ENCODE peak calls at places on chromosomes 13 and 19, in four cellular contexts. O, K, B and H are unnamed samples.

GRCh38 chr19:46271488-46272197 is 25.2 kb upstream of the HIF3A start:
- DNase-seq in O (no peak), K (no peak), B (no peak), H (no peak)

GRCh38 chr19:4103073-4103418 is 20.9 kb downstream of the MAP2K2 start:
- DNase-seq in O (no peak), B (no peak), K (no peak), H (no peak)

GRCh38 chr19:23804676-23805075 is 46.0 kb upstream of the ZNF681 start:
- DNase-seq in O (no peak), K (no peak), B (no peak), H (no peak)

GRCh38 chr19:6071103-6071485 is 39.2 kb downstream of the RFX2 start:
- DNase-seq in K (no peak), O (no peak), B (no peak), H (no peak)

GRCh38 chr19:49692102-49692599 is 1.2 kb downstream of the CPT1C start:
- DNase-seq in B (no peak), O (peak), K (no peak), H (no peak)

GRCh38 chr13:73387318-73387717 is 328.5 kb downstream of the KLF5 start:
- DNase-seq in O (no peak), K (no peak), B (no peak), H (no peak)

GRCh38 chr19:54465367-54466109 is 2.0 kb upstream of the LENG9 start:
- DNase-seq in B (no peak), K (no peak), O (no peak), H (no peak)

GRCh38 chr13:21138561-21138960 is 37.8 kb downstream of the SKA3 start:
- DNase-seq in O (no peak), K (no peak), B (no peak), H (no peak)

GRCh38 chr13:37905736-37906135 is 36.2 kb upstream of the TRPC4 start:
- DNase-seq in B (no peak), O (no peak), K (no peak), H (no peak)

GRCh38 chr13:114144606-114145244 is 12.3 kb upstream of the RASA3 start:
- DNase-seq in K (no peak), B (no peak), O (no peak), H (no peak)

GRCh38 chr19:7199613-7200533 is 94.3 kb downstream of the INSR start:
- DNase-seq in O (no peak), B (no peak), K (no peak), H (no peak)

GRCh38 chr19:4829001-4829712 is 2.4 kb downstream of the TICAM1 start:
- DNase-seq in K (no peak), O (no peak), B (no peak), H (no peak)

GRCh38 chr13:34044660-34045080 is 226.7 kb downstream of the RFC3 start:
- DNase-seq in B (no peak), K (no peak), O (no peak), H (no peak)

GRCh38 chr13:43273362-43273761 is 250.0 kb downstream of the DNAJC15 start:
- DNase-seq in O (no peak), K (no peak), B (no peak), H (no peak)

GRCh38 chr19:48938256-48938655 is 4.8 kb downstream of the DHDH start:
- DNase-seq in B (no peak), O (no peak), K (no peak), H (no peak)

GRCh38 chr19:16379521-16380313 is 55.1 kb downstream of the KLF2 start:
- DNase-seq in K (no peak), B (no peak), O (no peak), H (no peak)

GRCh38 chr19:28159065-28159464 is 1053.9 kb downstream of the UQCRFS1 start:
- DNase-seq in O (no peak), K (no peak), B (no peak), H (no peak)

GRCh38 chr19:6828698-6829633 is 56.5 kb downstream of the VAV1 start:
- DNase-seq in K (peak), B (peak), O (no peak), H (peak)

GRCh38 chr13:20049558-20050473 is 91.3 kb downstream of the ZMYM2 start:
- DNase-seq in O (no peak), B (no peak), K (no peak), H (no peak)

GRCh38 chr19:38703509-38703908 is 40.8 kb downstream of the CAPN12 start:
- DNase-seq in B (no peak), K (no peak), O (no peak), H (no peak)

GRCh38 chr19:38701455-38702063 is 42.7 kb downstream of the CAPN12 start:
- DNase-seq in K (no peak), B (no peak), O (no peak), H (no peak)

GRCh38 chr19:38700350-38700932 is 43.8 kb downstream of the CAPN12 start:
- DNase-seq in K (no peak), B (no peak), O (no peak), H (no peak)

GRCh38 chr19:38700933-38701454 is 43.3 kb downstream of the CAPN12 start:
- DNase-seq in B (no peak), O (no peak), K (no peak), H (no peak)

GRCh38 chr19:38702278-38702677 is 42.0 kb downstream of the CAPN12 start:
- DNase-seq in K (no peak), B (no peak), O (no peak), H (no peak)
- TF ChIP-seq USF2 in K (no peak), B (no peak), O (no peak), H (no peak)

DNA sequence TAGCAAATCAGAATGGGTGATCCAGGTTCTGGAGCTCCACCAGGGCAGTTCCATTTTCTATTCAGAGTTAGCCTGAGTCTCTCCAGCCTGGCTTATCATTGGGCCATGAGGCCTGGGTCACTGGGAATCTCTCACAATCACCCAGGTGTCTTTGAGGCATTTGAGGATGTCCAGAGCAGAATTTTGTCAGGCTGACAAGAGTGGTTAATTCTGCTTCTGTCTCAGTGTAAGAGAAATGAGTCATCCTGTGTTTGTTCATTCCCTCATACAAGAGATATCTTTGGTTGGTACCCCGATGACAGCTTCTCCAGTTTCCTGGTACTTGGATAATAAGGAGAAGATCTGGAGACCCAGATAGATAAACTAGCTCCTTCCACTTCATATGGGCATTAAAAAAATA is 10.4 kb downstream of the ZNF93 start:
- DNase-seq in O (no peak), K (no peak), B (no peak), H (no peak)
- TF ChIP-seq USF1 in O (no peak), K (no peak), B (no peak), H (no peak)

GRCh38 chr19:33447336-33448158 is 74.0 kb downstream of the CEBPG start:
- DNase-seq in O (no peak), K (no peak), B (no peak), H (peak)
- TF ChIP-seq USF2 in O (no peak), K (no peak), B (no peak), H (no peak)

GRCh38 chr13:85812282-85812681 is 13.1 kb upstream of the SLITRK6 start:
- DNase-seq in O (no peak), K (no peak), B (no peak), H (no peak)

DNA sequence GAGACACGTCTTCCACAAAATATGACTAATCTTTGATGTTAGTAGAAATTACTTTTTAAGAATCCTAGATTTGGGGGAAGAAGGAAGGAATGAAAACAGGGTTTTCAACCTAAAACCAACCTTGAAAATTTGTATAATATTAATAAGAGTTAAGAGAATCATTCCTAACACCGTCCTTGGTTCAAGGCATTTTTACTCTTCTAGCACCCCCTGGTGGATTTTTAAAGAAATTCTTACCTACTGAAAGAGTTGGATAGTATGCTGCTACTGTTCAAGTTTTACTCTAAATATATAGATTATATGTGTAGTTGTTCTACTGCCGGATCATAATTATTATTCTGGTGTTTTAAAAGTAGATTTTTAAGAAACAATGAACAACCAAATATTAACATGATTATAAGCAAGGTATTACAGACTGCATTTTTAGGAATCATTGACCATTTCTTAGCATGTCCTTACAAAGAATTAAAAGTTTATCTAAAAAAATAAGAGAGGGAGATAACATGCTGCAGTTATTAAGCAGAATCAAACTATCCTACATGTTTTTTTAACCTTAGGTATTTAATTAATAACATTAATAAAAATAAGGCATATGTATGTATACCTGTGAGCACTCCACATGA is 7.4 kb upstream of the SLITRK6 start:
- DNase-seq in O (peak), K (peak), B (no peak), H (no peak)
- TF ChIP-seq USF1 in O (no peak), K (no peak), B (no peak), H (no peak)

DNA sequence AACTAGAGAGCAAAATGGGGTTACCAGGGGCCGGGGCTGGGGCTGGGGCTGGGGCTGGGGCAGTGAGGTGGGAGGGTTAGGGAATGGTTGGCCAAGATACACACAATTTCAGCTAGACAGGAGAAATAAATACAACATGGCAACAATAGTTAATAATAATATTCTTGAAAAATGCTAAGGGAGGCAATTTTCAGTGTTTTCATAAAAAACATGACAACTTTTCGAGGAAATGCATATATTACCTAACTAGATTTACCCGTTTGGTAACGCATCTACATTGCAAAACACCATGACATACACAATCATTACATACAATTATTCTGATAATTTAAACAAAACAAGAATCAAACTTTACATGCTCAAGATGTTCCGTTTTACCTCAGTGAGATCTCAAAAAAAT is 12.2 kb downstream of the RFPL4AL1 start:
- DNase-seq in K (no peak), O (no peak), B (no peak), H (no peak)
- TF ChIP-seq USF2 in K (no peak), O (no peak), B (no peak), H (no peak)

GRCh38 chr13:40562975-40563349 is 103.5 kb downstream of the FOXO1 start:
- DNase-seq in K (no peak), B (no peak), O (no peak), H (no peak)
- TF ChIP-seq USF1 in K (no peak), B (no peak), O (no peak), H (no peak)

GRCh38 chr13:82636119-82636518 is 1246.2 kb downstream of the SLITRK1 start:
- DNase-seq in O (no peak), B (no peak), K (no peak), H (no peak)
- TF ChIP-seq USF2 in O (no peak), B (no peak), K (no peak), H (no peak)

GRCh38 chr13:74550039-74550438 is 415.8 kb upstream of the KLF12 start:
- DNase-seq in O (no peak), K (no peak), B (no peak), H (no peak)
- TF ChIP-seq USF1 in O (no peak), K (no peak), B (no peak), H (no peak)

DNA sequence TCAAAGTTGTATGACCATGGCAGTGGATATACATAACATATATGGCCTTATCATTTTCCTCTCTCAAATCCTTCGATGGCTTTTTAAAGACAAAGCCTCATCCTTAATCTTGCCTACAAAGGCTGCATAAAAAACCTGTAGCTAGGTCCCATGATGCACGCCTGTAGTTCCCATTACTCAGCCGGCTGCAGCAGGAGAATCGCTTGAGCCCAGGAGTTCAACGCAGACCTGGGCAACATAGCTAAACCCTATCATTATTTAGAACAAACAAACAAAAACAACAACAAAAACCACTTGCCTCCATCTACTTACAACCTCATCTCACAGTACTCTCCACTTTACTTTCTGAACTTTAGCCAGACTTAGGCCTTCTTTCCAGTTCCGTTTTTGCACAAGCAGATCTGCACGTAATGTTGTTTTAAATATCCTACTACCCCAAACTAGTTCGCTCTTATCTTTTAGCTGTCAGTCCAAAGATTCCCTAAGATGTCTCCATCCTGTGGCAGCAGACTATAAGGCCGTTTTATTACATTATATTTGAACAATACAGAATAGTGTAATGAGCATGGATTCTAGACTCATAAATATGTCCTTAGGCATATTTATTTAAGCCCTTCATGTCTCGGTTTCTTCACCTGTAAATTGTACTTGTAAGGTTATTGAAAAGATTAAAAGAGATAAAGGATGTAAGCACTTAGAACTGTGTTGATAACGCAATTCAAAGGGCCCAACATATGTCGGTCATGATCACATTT is 969 bp upstream of the POMP start:
- DNase-seq in B (peak), K (peak), O (peak), H (no peak)
- TF ChIP-seq USF2 in B (no peak), K (no peak), O (no peak), H (no peak)